ENCODE peak calls at places on chromosomes 12 and 14, in eight cellular contexts. O is ovary, Y is OCI-LY7, W is esophagus muscularis mucosa, N is HL-60, Z is Peyer's patch, D is GM23248, U is fibroblast of pulmonary artery. R is an unnamed sample.

GRCh38 chr12:111645433-111645832 is 40.3 kb downstream of the BRAP start:
- DNase-seq in U (no peak), O (no peak), N (no peak), W (no peak), Z (no peak), D (no peak), Y (no peak), R (no peak)

GRCh38 chr14:48974994-48975393 is 611.2 kb downstream of the RPS29 start:
- DNase-seq in Y (peak; percentile 2), O (no peak), U (no peak), D (no peak), W (no peak), N (no peak), Z (no peak), R (no peak)

GRCh38 chr14:100781952-100782351 is 44.0 kb upstream of the MEG3 start:
- DNase-seq in N (no peak), D (no peak), Y (no peak), Z (no peak), U (no peak), W (no peak), O (no peak), R (no peak)

GRCh38 chr14:56666716-56667115 is 87.1 kb downstream of the TMEM260 start:
- DNase-seq in Z (no peak), O (no peak), U (peak; percentile 53), Y (no peak), N (no peak), D (peak; percentile 42), W (peak; percentile 1), R (no peak)

GRCh38 chr14:50396636-50397460 is at the start of gene CDKL1:
- DNase-seq in Z (peak; percentile 70), W (no peak), Y (no peak), N (peak; percentile 73), O (peak; percentile 81), U (peak; percentile 65), D (peak; percentile 83), R (peak; percentile 71)

GRCh38 chr12:107131832-107132616 is 38.7 kb upstream of the CRY1 start:
- DNase-seq in D (peak; percentile 80), N (peak; percentile 32), Y (peak; percentile 46), U (peak; percentile 75), W (no peak), Z (peak; percentile 49), O (no peak), R (no peak)

GRCh38 chr12:50099302-50100008 is 4.4 kb upstream of the GPD1 start:
- DNase-seq in W (no peak), O (no peak), D (peak; percentile 84), U (no peak), Y (no peak), N (no peak), Z (no peak), R (no peak)

GRCh38 chr14:29865299-29865698 is 62.3 kb downstream of the PRKD1 start:
- DNase-seq in Z (no peak), U (no peak), D (no peak), W (no peak), O (no peak), N (no peak), Y (no peak), R (no peak)

GRCh38 chr12:94386422-94386821 is 73.2 kb downstream of the CEP83 start:
- DNase-seq in N (no peak), O (no peak), U (peak; percentile 80), W (no peak), D (no peak), Z (no peak), Y (no peak), R (no peak)

GRCh38 chr12:117061555-117062079 is 37.6 kb downstream of the TESC start:
- DNase-seq in U (no peak), O (no peak), N (no peak), D (no peak), W (no peak), Y (no peak), Z (no peak), R (no peak)

GRCh38 chr14:103623883-103624482 is 5.0 kb upstream of the KLC1 start:
- DNase-seq in U (no peak), W (no peak), Y (peak; percentile 69), O (no peak), D (peak; percentile 43), Z (no peak), N (no peak), R (peak; percentile 62)

GRCh38 chr12:16272222-16272621 is 5.3 kb downstream of the SLC15A5 start:
- DNase-seq in U (no peak), D (peak; percentile 40), O (no peak), Y (no peak), Z (no peak), W (no peak), N (no peak), R (no peak)

DNA sequence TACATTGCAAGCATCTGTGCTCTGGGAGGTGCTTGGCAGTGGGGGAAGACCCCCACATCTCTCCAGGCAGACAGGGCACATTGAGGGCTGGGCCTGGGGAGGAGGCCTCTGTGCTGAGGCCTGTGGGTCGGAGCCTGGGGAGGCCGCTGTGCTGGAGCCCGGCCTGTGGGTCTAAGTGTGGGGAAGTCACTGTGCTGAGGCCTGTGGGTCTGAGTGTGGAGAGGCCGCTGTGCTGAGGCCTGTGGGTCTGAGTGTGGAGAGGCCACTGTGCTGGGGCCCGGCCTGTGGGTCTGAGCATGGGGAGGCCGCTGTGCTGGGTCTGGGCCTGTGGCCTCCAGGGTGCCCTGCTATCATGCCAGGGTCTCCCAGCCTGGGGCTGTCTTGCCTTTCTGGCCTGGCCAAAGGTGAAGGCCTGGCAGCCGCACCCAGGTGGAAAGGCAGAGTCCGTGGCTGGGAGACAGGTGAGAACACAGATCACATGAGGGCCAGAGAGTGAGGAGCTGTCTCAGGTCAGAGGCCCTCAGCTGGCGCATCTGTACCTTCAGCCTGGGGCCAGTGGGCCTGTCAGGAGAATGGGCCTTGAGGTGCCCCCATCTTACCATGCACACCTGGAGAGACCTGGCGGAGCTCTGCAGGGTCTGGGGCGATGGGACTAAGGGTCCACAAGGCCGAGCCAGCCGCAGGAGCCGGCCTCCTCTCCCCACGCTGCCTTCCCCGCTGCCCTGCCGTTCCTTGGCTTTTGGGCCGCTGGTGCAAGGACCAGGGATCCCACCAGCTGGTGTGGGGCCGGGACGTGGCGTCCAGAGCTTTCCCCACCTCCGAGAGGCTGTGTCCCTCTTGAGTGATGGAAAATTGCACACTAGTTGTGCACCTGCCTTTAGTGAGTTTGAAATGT is 18.6 kb upstream of the CRIP2 start:
- DNase-seq in O (no peak), Z (no peak), N (no peak), D (no peak), U (no peak), Y (no peak), W (no peak), R (no peak)
- H3K4me3 ChIP-seq in O (no peak overlapping the region), Z (no peak overlapping the region), N (no peak overlapping the region), D (no peak overlapping the region), U (no peak overlapping the region), Y (no peak overlapping the region), W (no peak overlapping the region), R (no peak overlapping the region)

DNA sequence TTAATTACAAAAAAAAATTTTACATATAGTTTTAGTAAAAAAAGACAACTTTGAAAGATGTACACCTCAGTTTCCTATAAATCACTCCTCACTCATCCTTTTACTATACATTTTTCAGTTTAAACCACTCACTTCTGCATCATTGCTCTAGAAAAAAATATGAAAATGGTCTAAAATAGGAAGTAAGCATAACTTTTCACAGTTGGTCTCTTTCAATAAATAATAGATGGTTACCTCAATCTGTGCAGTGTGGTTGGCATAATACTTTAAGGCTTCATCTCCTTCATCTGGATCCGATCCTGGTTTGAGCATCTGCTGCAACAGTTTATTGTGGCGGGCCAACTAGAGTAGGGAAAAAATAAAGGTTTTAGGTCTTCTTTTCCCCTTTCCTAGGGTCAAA is 247.9 kb downstream of the SSPN start:
- DNase-seq in W (no peak), D (no peak), O (no peak), Y (no peak), Z (no peak), N (no peak), U (no peak), R (no peak)
- H3K4me3 ChIP-seq in W (no peak overlapping the region), D (no peak overlapping the region), O (no peak overlapping the region), Y (no peak overlapping the region), Z (no peak overlapping the region), N (no peak overlapping the region), U (no peak overlapping the region), R (no peak overlapping the region)

GRCh38 chr12:79547044-79547734 is 143.6 kb downstream of the PAWR start:
- DNase-seq in U (peak; percentile 69), N (no peak), O (no peak), Y (no peak), D (peak; percentile 89), Z (peak; percentile 69), W (no peak), R (no peak)
- H3K4me3 ChIP-seq in U (no peak overlapping the region), N (no peak overlapping the region), O (no peak overlapping the region), Y (no peak overlapping the region), D (peak overlapping the region; percentile 5), Z (no peak overlapping the region), W (no peak overlapping the region), R (no peak overlapping the region)

DNA sequence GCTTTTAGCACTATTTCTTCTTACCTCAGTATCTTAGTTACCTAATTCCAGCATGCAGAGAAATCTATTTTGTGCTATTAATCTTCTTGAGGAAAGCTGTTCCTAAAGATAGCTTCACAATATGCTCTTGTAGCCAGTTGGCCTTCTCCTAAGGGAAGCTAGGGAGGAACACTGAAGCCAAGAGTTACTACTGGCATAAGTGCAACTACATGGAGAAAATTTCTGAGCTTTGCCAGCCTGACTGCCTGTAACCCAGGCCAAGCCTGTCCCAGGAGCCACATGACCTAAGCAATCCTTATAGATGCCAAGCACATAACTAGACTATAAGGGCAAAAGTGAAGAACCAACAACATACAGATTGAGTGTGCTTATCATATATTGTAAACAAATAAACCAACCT is 890.2 kb downstream of the FLRT2 start:
- DNase-seq in Z (no peak), D (no peak), O (no peak), W (no peak), Y (no peak), N (no peak), U (no peak), R (no peak)
- H3K4me3 ChIP-seq in Z (no peak overlapping the region), D (no peak overlapping the region), O (no peak overlapping the region), W (no peak overlapping the region), Y (no peak overlapping the region), N (no peak overlapping the region), U (no peak overlapping the region), R (no peak overlapping the region)

GRCh38 chr12:132888852-132889251 is 1.4 kb upstream of the CHFR start:
- DNase-seq in W (no peak), Z (no peak), D (no peak), O (no peak), N (no peak), U (no peak), Y (no peak), R (no peak)
- H3K4me3 ChIP-seq in W (no peak overlapping the region), Z (no peak overlapping the region), D (no peak overlapping the region), O (no peak overlapping the region), N (no peak overlapping the region), U (no peak overlapping the region), Y (no peak overlapping the region), R (peak overlapping the region; percentile 91)

GRCh38 chr12:26212356-26212755 is 17.0 kb downstream of the SSPN start:
- DNase-seq in U (no peak), O (no peak), Z (no peak), W (no peak), D (no peak), Y (no peak), N (no peak), R (no peak)
- H3K4me3 ChIP-seq in U (no peak overlapping the region), O (no peak overlapping the region), Z (no peak overlapping the region), W (no peak overlapping the region), D (no peak overlapping the region), Y (no peak overlapping the region), N (no peak overlapping the region), R (no peak overlapping the region)

R was measured in left ventricle myocardium inferior.